ENCODE peak calls at places on chromosomes 5 and 9, in seven cellular contexts. I is prostate gland, N is breast epithelium, M is ovary, O is Peyer's patch, E is stomach, G is transverse colon. D is an unnamed sample.

GRCh38 chr9:88291853-88292252 is 96.4 kb upstream of the SPIN1 start:
- DNase-seq in E (no peak), G (no peak), M (no peak), O (no peak), I (no peak), N (no peak), D (no peak)

GRCh38 chr5:169384661-169385060 is 83.7 kb upstream of the SLIT3 start:
- DNase-seq in N (no peak), G (no peak), E (no peak), O (no peak), I (no peak), M (no peak), D (no peak)

GRCh38 chr9:127139775-127140174 is 17.3 kb upstream of the ANGPTL2 start:
- DNase-seq in I (no peak), O (no peak), N (peak; percentile 16), M (peak; percentile 1), E (peak; percentile 5), G (no peak), D (no peak)

GRCh38 chr9:129550199-129550839 is 70.6 kb downstream of the C9orf50 start:
- DNase-seq in G (peak; percentile 64), I (peak; percentile 78), E (peak; percentile 87), O (peak; percentile 20), N (peak; percentile 64), M (peak; percentile 89), D (no peak)

GRCh38 chr5:2660305-2660704 is 91.2 kb downstream of the IRX2 start:
- DNase-seq in N (no peak), I (no peak), G (no peak), O (no peak), E (no peak), M (no peak), D (no peak)

GRCh38 chr5:176719113-176719814 is 72.0 kb downstream of the TSPAN17 start:
- DNase-seq in G (no peak), O (no peak), I (no peak), M (no peak), N (no peak), E (no peak), D (no peak)

GRCh38 chr9:114830546-114830945 is 24.7 kb upstream of the TNFSF15 start:
- DNase-seq in E (no peak), M (no peak), O (no peak), N (no peak), I (no peak), G (no peak), D (no peak)

GRCh38 chr5:102807878-102808502 is 52.9 kb downstream of the PAM start:
- DNase-seq in N (no peak), G (peak; percentile 11), I (no peak), E (no peak), O (no peak), M (no peak), D (no peak)

GRCh38 chr5:37247036-37247435 is 2.1 kb downstream of the CPLANE1 start:
- DNase-seq in E (no peak), I (no peak), O (no peak), M (no peak), G (no peak), N (no peak), D (no peak)

GRCh38 chr5:27568811-27569210 is 530.4 kb upstream of the CDH9 start:
- DNase-seq in I (no peak), M (no peak), O (no peak), G (no peak), N (no peak), E (no peak), D (no peak)

GRCh38 chr9:134225816-134226215 is 61.5 kb upstream of the RNU6ATAC start:
- DNase-seq in E (no peak), O (no peak), M (no peak), N (no peak), I (no peak), G (no peak), D (no peak)

GRCh38 chr5:36180556-36181350 is 28.8 kb downstream of the SKP2 start:
- DNase-seq in I (peak; percentile 63), E (no peak), G (no peak), N (no peak), M (no peak), O (no peak), D (no peak)

GRCh38 chr5:160457255-160457654 is 35.6 kb downstream of the PTTG1 start:
- DNase-seq in E (no peak), I (no peak), N (no peak), M (no peak), O (no peak), G (no peak), D (no peak)

GRCh38 chr5:72556351-72557146 is 49.3 kb upstream of the ZNF366 start:
- DNase-seq in E (peak; percentile 34), G (peak; percentile 45), O (peak; percentile 42), I (peak; percentile 8), M (peak; percentile 64), N (no peak), D (no peak)

GRCh38 chr9:134601764-134602163 is 39.8 kb upstream of the COL5A1 start:
- DNase-seq in N (peak; percentile 7), M (no peak), O (peak; percentile 6), I (no peak), E (no peak), G (no peak), D (no peak)

GRCh38 chr9:121643473-121643872 is 8.0 kb upstream of the DAB2IP start:
- DNase-seq in O (no peak), E (no peak), M (no peak), G (no peak), I (no peak), N (no peak), D (no peak)

GRCh38 chr9:129458155-129458661 is 162.7 kb downstream of the C9orf50 start:
- DNase-seq in G (peak; percentile 54), I (peak; percentile 30), M (no peak), E (peak; percentile 60), O (peak; percentile 65), N (peak; percentile 55), D (no peak)

GRCh38 chr9:86649913-86650312 is 295.7 kb upstream of the TUT7 start:
- DNase-seq in O (no peak), N (no peak), M (no peak), I (no peak), E (no peak), G (no peak), D (no peak)

GRCh38 chr9:122807271-122807900 is 7.5 kb downstream of the OR1K1 start:
- DNase-seq in E (no peak), I (no peak), O (no peak), M (no peak), G (no peak), N (no peak), D (no peak)

GRCh38 chr5:126433708-126434107 is 10.5 kb downstream of the GRAMD2B start:
- DNase-seq in O (no peak), E (no peak), I (no peak), N (no peak), G (no peak), M (no peak), D (no peak)

GRCh38 chr5:53406630-53407316 is 73.7 kb upstream of the FST start:
- DNase-seq in I (no peak), M (no peak), N (no peak), E (no peak), G (no peak), O (no peak), D (no peak)

DNA sequence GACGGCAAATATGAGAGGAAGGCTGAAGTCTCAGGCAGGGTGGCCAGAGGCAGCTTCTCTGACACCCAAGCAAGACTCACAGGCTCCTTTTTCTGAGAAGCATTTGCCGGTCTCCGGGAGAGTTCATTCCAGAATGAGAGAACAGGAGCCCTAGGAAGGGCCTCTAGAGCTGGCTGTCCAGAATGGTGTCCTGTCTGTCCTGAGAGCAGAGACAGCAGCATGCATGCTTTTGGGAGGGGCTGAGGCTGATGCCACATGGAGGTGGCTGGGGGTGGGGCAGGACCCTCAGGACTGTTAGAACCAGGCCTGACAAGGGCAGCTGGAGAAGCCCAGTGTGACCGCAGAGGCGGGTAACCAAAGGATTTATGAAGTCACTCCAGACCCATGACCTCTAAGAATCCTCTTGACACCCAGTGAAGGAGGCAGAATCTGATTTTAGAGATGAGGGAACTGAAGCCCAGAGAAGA is 60.0 kb downstream of the SHB start:
- DNase-seq in O (no peak), N (no peak), M (no peak), E (no peak), I (no peak), G (no peak), D (no peak)
- H3K27ac ChIP-seq in O (peak overlapping the region; percentile 30), N (peak overlapping the region; percentile 84), M (no peak overlapping the region), E (peak overlapping the region; percentile 32), I (no peak overlapping the region), G (no peak overlapping the region), D (no peak overlapping the region)

GRCh38 chr9:109967651-109968331 is 187.8 kb downstream of the PALM2AKAP2 start:
- DNase-seq in N (no peak), I (no peak), O (no peak), G (no peak), M (no peak), E (no peak), D (no peak)

GRCh38 chr9:109968332-109968657 is 188.3 kb downstream of the PALM2AKAP2 start:
- DNase-seq in G (no peak), O (no peak), I (no peak), M (no peak), E (no peak), N (no peak), D (no peak)

GRCh38 chr9:109966643-109967368 is 186.8 kb downstream of the PALM2AKAP2 start:
- DNase-seq in G (no peak), E (no peak), O (peak; percentile 61), M (no peak), N (no peak), I (no peak), D (no peak)

GRCh38 chr9:109969559-109970237 is 189.7 kb downstream of the PALM2AKAP2 start:
- DNase-seq in G (no peak), M (no peak), E (no peak), O (no peak), I (no peak), N (no peak), D (no peak)

GRCh38 chr9:109968702-109969450 is 188.9 kb downstream of the PALM2AKAP2 start:
- DNase-seq in M (no peak), I (no peak), N (no peak), E (no peak), O (no peak), G (no peak), D (peak; percentile 36)
- TF ChIP-seq CTCF in M (no peak), I (no peak), N (no peak), E (no peak), O (peak; percentile 7), G (no peak), D (peak; percentile 55)

DNA sequence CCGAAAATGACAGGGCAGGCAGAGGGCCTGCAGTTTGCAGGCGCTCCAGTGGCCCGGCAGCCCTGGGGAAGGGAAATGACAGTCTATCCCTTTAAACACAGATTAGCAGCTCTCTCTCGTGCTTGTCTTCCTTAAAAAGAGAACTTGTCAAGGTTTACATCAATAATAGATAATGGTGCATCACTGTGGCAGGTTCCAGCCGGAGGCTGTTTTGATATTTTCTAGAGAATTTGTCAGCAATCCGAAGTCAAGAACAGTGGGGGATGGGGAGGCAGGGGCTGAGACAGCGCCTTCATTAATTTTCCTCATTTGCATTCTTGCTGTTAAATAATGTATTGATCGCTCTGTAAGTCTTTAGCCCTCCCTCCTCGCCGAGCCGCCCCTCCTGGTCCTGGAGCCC is 45.0 kb upstream of the RAPGEF1 start:
- DNase-seq in G (no peak), E (no peak), M (no peak), I (no peak), O (no peak), N (no peak), D (no peak)
- H3K27me3 ChIP-seq in G (peaks cover 37% of the 10 kb centered on the region), E (peaks cover 6% of the 10 kb centered on the region), M (no peaks in the 10 kb centered on the region), I (peaks cover 4% of the 10 kb centered on the region), O (no peaks in the 10 kb centered on the region), N (no peaks in the 10 kb centered on the region), D (no peaks in the 10 kb centered on the region)

GRCh38 chr5:149358294-149358651 is 427 bp downstream of the PCYOX1L start:
- DNase-seq in I (no peak), G (peak; percentile 39), E (peak; percentile 35), O (peak; percentile 47), M (peak; percentile 43), N (no peak), D (peak; percentile 41)
- H3K27ac ChIP-seq in I (peak overlapping the region; percentile 47), G (peak overlapping the region; percentile 83), E (peak overlapping the region; percentile 83), O (peak overlapping the region; percentile 78), M (peak overlapping the region; percentile 1), N (peak overlapping the region; percentile 65), D (peak overlapping the region; percentile 83)